ENCODE peak calls at places on chromosomes 13 and 19, in seven cellular contexts. Y, N, D, V, T, K and X are unnamed samples.
A peak's percentile ranks its signal among the peaks of the same experiment; 100 is the strongest.

GRCh38 chr19:1000095-1000494 is at the start of gene GRIN3B:
- DNase-seq in Y (peak; percentile 57), N (peak; percentile 77), D (peak; percentile 75), V (peak; percentile 90), T (peak; percentile 90), K (peak; percentile 49), X (peak; percentile 85)

GRCh38 chr13:50215389-50215788 is 200.1 kb downstream of the KCNRG start:
- DNase-seq in Y (no peak), N (no peak), D (no peak), V (no peak), T (no peak), K (no peak), X (no peak)

GRCh38 chr19:3398114-3398899 is 31.9 kb downstream of the NFIC start:
- DNase-seq in Y (no peak), N (peak; percentile 55), D (no peak), V (peak; percentile 46), T (peak; percentile 63), K (no peak), X (peak; percentile 62)

GRCh38 chr13:111629933-111630332 is 309.5 kb downstream of the TEX29 start:
- DNase-seq in Y (no peak), N (no peak), D (no peak), V (peak; percentile 42), T (no peak), K (no peak), X (no peak)

GRCh38 chr19:34317311-34317927 is 47.6 kb upstream of the GPI start:
- DNase-seq in Y (peak; percentile 20), N (peak; percentile 47), D (no peak), V (no peak), T (no peak), K (no peak), X (peak; percentile 27)

GRCh38 chr19:48244289-48244688 is 11.4 kb downstream of the CARD8 start:
- DNase-seq in Y (peak; percentile 31), N (no peak), D (peak; percentile 12), V (no peak), T (no peak), K (no peak), X (no peak)

GRCh38 chr19:3771033-3771905 is 759 bp downstream of the RAX2 start:
- DNase-seq in Y (no peak), N (no peak), D (no peak), V (no peak), T (no peak), K (no peak), X (no peak)

GRCh38 chr19:12769689-12770088 is 5.7 kb downstream of the HOOK2 start:
- DNase-seq in Y (no peak), N (no peak), D (no peak), V (peak; percentile 92), T (peak; percentile 94), K (peak; percentile 78), X (peak; percentile 50)

GRCh38 chr19:2981898-2982297 is 4.5 kb downstream of the TLE6 start:
- DNase-seq in Y (no peak), N (no peak), D (no peak), V (no peak), T (no peak), K (no peak), X (no peak)

GRCh38 chr19:28581468-28581770 is 631.5 kb downstream of the UQCRFS1 start:
- DNase-seq in Y (no peak), N (no peak), D (no peak), V (no peak), T (no peak), K (no peak), X (no peak)

GRCh38 chr19:7426986-7427385 is 61.8 kb downstream of the PEX11G start:
- DNase-seq in Y (no peak), N (no peak), D (no peak), V (no peak), T (no peak), K (no peak), X (no peak)

GRCh38 chr13:39835253-39835652 is 179.8 kb downstream of the COG6 start:
- DNase-seq in Y (no peak), N (no peak), D (peak; percentile 9), V (peak; percentile 56), T (no peak), K (no peak), X (no peak)

GRCh38 chr19:3025516-3025890 is 3.6 kb downstream of the TLE2 start:
- DNase-seq in Y (no peak), N (no peak), D (no peak), V (no peak), T (no peak), K (no peak), X (peak; percentile 67)

GRCh38 chr19:58551577-58552471 is 3.1 kb downstream of the CHMP2A start:
- DNase-seq in Y (no peak), N (no peak), D (no peak), V (no peak), T (no peak), K (no peak), X (peak; percentile 4)

GRCh38 chr13:76335463-76335862 is 550.7 kb downstream of the KCTD12 start:
- DNase-seq in Y (no peak), N (no peak), D (no peak), V (no peak), T (no peak), K (no peak), X (no peak)

DNA sequence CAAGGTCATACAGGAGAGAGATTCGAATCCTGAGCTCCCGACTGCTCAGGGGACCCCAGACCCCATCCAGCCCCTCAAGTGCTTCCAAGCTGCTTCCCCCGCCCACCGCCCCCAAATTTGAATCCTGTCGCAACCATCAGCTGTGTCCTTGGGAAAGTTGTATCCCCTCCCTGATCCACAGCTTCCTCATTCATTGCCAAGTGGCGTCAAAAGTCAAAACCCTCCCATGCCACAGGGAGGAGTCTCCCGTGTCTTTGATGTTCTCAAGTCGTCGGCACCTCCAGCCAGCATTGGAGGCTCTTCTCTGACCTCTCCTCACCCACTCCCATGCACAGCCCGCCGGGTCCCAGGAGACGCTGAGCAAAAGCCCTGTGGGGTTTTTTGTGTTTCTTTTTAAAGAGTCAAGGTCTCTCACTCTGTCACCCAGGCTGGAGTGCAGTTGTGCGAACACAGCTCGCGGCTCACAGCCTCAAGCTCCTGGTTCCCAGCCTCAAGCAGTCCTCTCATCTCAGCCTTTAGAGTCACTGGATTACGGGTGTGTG is 2.8 kb upstream of the IFI30 start:
- DNase-seq in Y (peak; percentile 79), N (no peak), D (no peak), V (no peak), T (no peak), K (no peak), X (no peak)
- H3K4me1 ChIP-seq in Y (peaks cover 69% of the 10 kb centered on the region), N (no peaks in the 10 kb centered on the region), D (no peaks in the 10 kb centered on the region), V (no peaks in the 10 kb centered on the region), T (peaks cover 4% of the 10 kb centered on the region), K (peaks cover 8% of the 10 kb centered on the region), X (peaks cover 6% of the 10 kb centered on the region)

GRCh38 chr19:50432658-50433057 is at the start of gene MYBPC2:
- DNase-seq in Y (peak; percentile 71), N (no peak), D (no peak), V (peak; percentile 51), T (peak; percentile 76), K (no peak), X (peak; percentile 46)
- TF ChIP-seq EZH2phosphoT487 in Y (no peak), N (no peak), D (no peak), V (no peak), T (no peak), K (no peak), X (no peak)

GRCh38 chr19:40284501-40285352 is at the start of gene AKT2:
- DNase-seq in Y (peak; percentile 92), N (peak; percentile 71), D (no peak), V (peak; percentile 94), T (peak; percentile 88), K (peak; percentile 42), X (peak; percentile 89)
- H3K4me1 ChIP-seq in Y (peaks cover 63% of the 10 kb centered on the region), N (peaks cover 36% of the 10 kb centered on the region), D (peaks cover 5% of the 10 kb centered on the region), V (peaks cover 10% of the 10 kb centered on the region), T (peaks cover 14% of the 10 kb centered on the region), K (peaks cover 10% of the 10 kb centered on the region), X (peaks cover 39% of the 10 kb centered on the region)

GRCh38 chr19:8640402-8641004 is 10.1 kb downstream of the NFILZ start:
- DNase-seq in Y (no peak), N (peak; percentile 47), D (no peak), V (no peak), T (no peak), K (no peak), X (peak; percentile 46)

GRCh38 chr19:8643860-8644653 is 13.6 kb downstream of the NFILZ start:
- DNase-seq in Y (no peak), N (no peak), D (no peak), V (no peak), T (no peak), K (no peak), X (no peak)

GRCh38 chr19:8641908-8642547 is 11.6 kb downstream of the NFILZ start:
- DNase-seq in Y (peak; percentile 25), N (peak; percentile 70), D (peak; percentile 70), V (peak; percentile 51), T (peak; percentile 75), K (peak; percentile 61), X (peak; percentile 54)

GRCh38 chr19:8639821-8640401 is 9.5 kb downstream of the NFILZ start:
- DNase-seq in Y (no peak), N (no peak), D (no peak), V (peak; percentile 57), T (peak; percentile 32), K (no peak), X (no peak)

DNA sequence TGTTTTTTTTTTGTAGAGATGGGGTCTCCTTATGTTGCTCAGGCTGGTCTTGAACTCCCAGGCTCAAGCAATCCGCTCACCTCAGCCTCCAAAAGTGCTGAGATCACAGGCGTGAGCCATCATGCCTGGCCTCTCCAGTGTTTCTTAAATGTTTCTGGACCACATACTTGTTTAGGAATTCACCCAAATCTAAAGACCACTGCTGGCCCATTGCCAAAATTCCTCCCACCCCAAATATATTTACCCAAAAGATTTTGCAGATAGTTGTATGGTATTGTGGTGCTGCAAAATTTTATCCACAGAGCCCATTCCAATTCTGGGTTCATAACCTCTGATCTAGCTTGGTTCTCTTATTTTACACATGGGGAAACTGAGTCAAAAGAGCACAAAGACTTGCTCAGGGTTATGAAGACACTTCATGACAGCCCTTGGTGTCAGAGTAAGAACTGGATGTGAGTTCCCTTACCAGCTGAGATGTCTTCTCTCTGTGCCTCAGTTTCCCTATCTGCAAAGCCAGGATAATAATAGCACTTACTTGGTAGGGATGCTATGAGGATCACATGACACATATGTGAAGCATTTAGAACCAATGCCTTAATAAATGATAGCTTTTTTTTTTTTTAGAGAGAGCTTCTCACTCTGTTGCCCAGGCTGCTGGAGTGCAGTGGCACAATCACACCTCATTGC is 10.9 kb downstream of the NFILZ start:
- DNase-seq in Y (no peak), N (no peak), D (no peak), V (no peak), T (no peak), K (no peak), X (no peak)
- TF ChIP-seq EZH2phosphoT487 in Y (no peak), N (no peak), D (no peak), V (no peak), T (no peak), K (no peak), X (no peak)

GRCh38 chr19:46299695-46300094 is 2.9 kb downstream of the HIF3A start:
- DNase-seq in Y (no peak), N (no peak), D (no peak), V (no peak), T (no peak), K (no peak), X (no peak)

GRCh38 chr19:46299004-46299509 is 2.2 kb downstream of the HIF3A start:
- DNase-seq in Y (no peak), N (peak; percentile 88), D (peak; percentile 76), V (no peak), T (no peak), K (no peak), X (peak; percentile 98)

GRCh38 chr19:46303702-46304397 is 7.0 kb downstream of the HIF3A start:
- DNase-seq in Y (no peak), N (peak; percentile 47), D (no peak), V (peak; percentile 96), T (peak; percentile 100), K (no peak), X (peak; percentile 86)

GRCh38 chr19:46306501-46306900 is 9.7 kb downstream of the HIF3A start:
- DNase-seq in Y (no peak), N (no peak), D (no peak), V (no peak), T (no peak), K (no peak), X (no peak)

GRCh38 chr19:46303345-46303701 is 6.5 kb downstream of the HIF3A start:
- DNase-seq in Y (no peak), N (no peak), D (no peak), V (no peak), T (peak; percentile 31), K (no peak), X (peak; percentile 51)
- H3K4me1 ChIP-seq in Y (no peaks in the 10 kb centered on the region), N (peaks cover 17% of the 10 kb centered on the region), D (peaks cover 5% of the 10 kb centered on the region), V (peaks cover 31% of the 10 kb centered on the region), T (peaks cover 41% of the 10 kb centered on the region), K (no peaks in the 10 kb centered on the region), X (peaks cover 48% of the 10 kb centered on the region)